ENCODE peak calls at places on chromosome 19, in five cellular contexts. P is tibial artery; A is AG04449; H is amniotic stem cell; Z is stimulated activated CD4-positive, alpha-beta T cell treated with anti-CD3 and anti-CD28 coated beads, Interleukin-2, amount 100 ng/mL, for 48 hours. R is an unnamed sample.

GRCh38 chr19:38676023-38676877 is 28.8 kb downstream of the ACTN4 start:
- DNase-seq in P (no peak), A (no peak), H (no peak), Z (no peak), R (no peak)

GRCh38 chr19:56710437-56710836 is 38.9 kb upstream of the ZNF835 start:
- DNase-seq in P (no peak), A (no peak), H (no peak), Z (no peak), R (no peak)

GRCh38 chr19:2325261-2326046 is 2.9 kb downstream of the LSM7 start:
- DNase-seq in P (no peak), A (no peak), H (no peak), Z (no peak), R (no peak)

GRCh38 chr19:28871099-28871725 is 341.7 kb downstream of the UQCRFS1 start:
- DNase-seq in P (no peak), A (no peak), H (no peak), Z (no peak), R (no peak)

GRCh38 chr19:34171539-34171876 is 796 bp upstream of the LSM14A start:
- DNase-seq in P (no peak), A (no peak), H (peak), Z (no peak), R (no peak)

GRCh38 chr19:19597809-19598306 is 20.6 kb downstream of the PBX4 start:
- DNase-seq in P (no peak), A (no peak), H (no peak), Z (no peak), R (no peak)

GRCh38 chr19:6800991-6801396 is 28.5 kb downstream of the VAV1 start:
- DNase-seq in P (no peak), A (peak), H (no peak), Z (no peak), R (no peak)

GRCh38 chr19:17402982-17403855 is 2.2 kb downstream of the BST2 start:
- DNase-seq in P (no peak), A (no peak), H (no peak), Z (peak), R (no peak)

GRCh38 chr19:461664-462551 is 1.1 kb upstream of the SHC2 start:
- DNase-seq in P (no peak), A (no peak), H (no peak), Z (no peak), R (no peak)

GRCh38 chr19:2117215-2117960 is 20.7 kb downstream of the IZUMO4 start:
- DNase-seq in P (no peak), A (no peak), H (no peak), Z (no peak), R (no peak)

GRCh38 chr19:11435833-11436313 is 438 bp downstream of the PRKCSH start:
- DNase-seq in P (no peak), A (no peak), H (no peak), Z (no peak), R (no peak)

GRCh38 chr19:1063030-1063908 is 3.7 kb upstream of the ARHGAP45 start:
- DNase-seq in P (no peak), A (no peak), H (no peak), Z (peak), R (no peak)

GRCh38 chr19:3338541-3339181 is 27.7 kb upstream of the NFIC start:
- DNase-seq in P (peak), A (no peak), H (no peak), Z (peak), R (no peak)

GRCh38 chr19:11227201-11227886 is 12.1 kb upstream of the ANGPTL8 start:
- DNase-seq in P (no peak), A (no peak), H (no peak), Z (no peak), R (no peak)

GRCh38 chr19:38729653-38730469 is 14.4 kb downstream of the CAPN12 start:
- DNase-seq in P (no peak), A (no peak), H (no peak), Z (peak), R (no peak)

GRCh38 chr19:48333467-48334384 is 8.4 kb downstream of the EMP3 start:
- DNase-seq in P (peak), A (no peak), H (peak), Z (peak), R (peak)